ENCODE peak calls at places on chromosomes 12 and 14, in ten cellular contexts. One of them, this sample, is unnamed.

GRCh38 chr14:92122351-92122677 is 545 bp downstream of the CPSF2 start:
- DNase-seq in HL-60: no peak
- DNase-seq in Peyer's patch: no peak
- DNase-seq in fibroblast of lung: peak
- DNase-seq in lung: no peak
- DNase-seq in cardiac muscle cell: peak
- DNase-seq in gastrocnemius medialis: no peak
- DNase-seq in OCI-LY7: peak
- DNase-seq in BE2C: peak
- DNase-seq in astrocyte of the spinal cord: peak
- DNase-seq in this sample: no peak

GRCh38 chr12:85527192-85527591 is 247.2 kb downstream of the ALX1 start:
- DNase-seq in HL-60: no peak
- DNase-seq in Peyer's patch: no peak
- DNase-seq in fibroblast of lung: no peak
- DNase-seq in lung: no peak
- DNase-seq in cardiac muscle cell: no peak
- DNase-seq in gastrocnemius medialis: no peak
- DNase-seq in OCI-LY7: peak
- DNase-seq in BE2C: no peak
- DNase-seq in astrocyte of the spinal cord: no peak
- DNase-seq in this sample: no peak

GRCh38 chr12:112665971-112666370 is 125.6 kb upstream of the RPH3A start:
- DNase-seq in HL-60: no peak
- DNase-seq in Peyer's patch: no peak
- DNase-seq in fibroblast of lung: no peak
- DNase-seq in lung: no peak
- DNase-seq in cardiac muscle cell: no peak
- DNase-seq in gastrocnemius medialis: no peak
- DNase-seq in OCI-LY7: no peak
- DNase-seq in BE2C: no peak
- DNase-seq in astrocyte of the spinal cord: no peak
- DNase-seq in this sample: no peak

GRCh38 chr12:112555621-112556233 is 137.0 kb downstream of the PTPN11 start:
- DNase-seq in HL-60: no peak
- DNase-seq in Peyer's patch: no peak
- DNase-seq in fibroblast of lung: no peak
- DNase-seq in lung: no peak
- DNase-seq in cardiac muscle cell: no peak
- DNase-seq in gastrocnemius medialis: no peak
- DNase-seq in OCI-LY7: no peak
- DNase-seq in BE2C: no peak
- DNase-seq in astrocyte of the spinal cord: no peak
- DNase-seq in this sample: no peak

GRCh38 chr12:9392842-9393241 is 184.6 kb upstream of the PZP start:
- DNase-seq in HL-60: no peak
- DNase-seq in Peyer's patch: no peak
- DNase-seq in fibroblast of lung: no peak
- DNase-seq in lung: no peak
- DNase-seq in cardiac muscle cell: no peak
- DNase-seq in gastrocnemius medialis: no peak
- DNase-seq in OCI-LY7: no peak
- DNase-seq in BE2C: no peak
- DNase-seq in astrocyte of the spinal cord: no peak
- DNase-seq in this sample: no peak

GRCh38 chr12:10223208-10223607 is 10.5 kb downstream of the GABARAPL1 start:
- DNase-seq in HL-60: no peak
- DNase-seq in Peyer's patch: no peak
- DNase-seq in fibroblast of lung: no peak
- DNase-seq in lung: no peak
- DNase-seq in cardiac muscle cell: no peak
- DNase-seq in gastrocnemius medialis: no peak
- DNase-seq in OCI-LY7: no peak
- DNase-seq in BE2C: no peak
- DNase-seq in astrocyte of the spinal cord: no peak
- DNase-seq in this sample: no peak

GRCh38 chr12:113044516-113044915 is 12.0 kb upstream of the DTX1 start:
- DNase-seq in HL-60: no peak
- DNase-seq in Peyer's patch: no peak
- DNase-seq in fibroblast of lung: no peak
- DNase-seq in lung: no peak
- DNase-seq in cardiac muscle cell: no peak
- DNase-seq in gastrocnemius medialis: no peak
- DNase-seq in OCI-LY7: no peak
- DNase-seq in BE2C: no peak
- DNase-seq in astrocyte of the spinal cord: no peak
- DNase-seq in this sample: no peak

GRCh38 chr12:67517181-67517887 is 131.2 kb upstream of the DYRK2 start:
- DNase-seq in HL-60: no peak
- DNase-seq in Peyer's patch: no peak
- DNase-seq in fibroblast of lung: peak
- DNase-seq in lung: no peak
- DNase-seq in cardiac muscle cell: peak
- DNase-seq in gastrocnemius medialis: no peak
- DNase-seq in OCI-LY7: no peak
- DNase-seq in BE2C: no peak
- DNase-seq in astrocyte of the spinal cord: peak
- DNase-seq in this sample: no peak

GRCh38 chr12:102740157-102741032 is 176.6 kb downstream of the PAH start:
- DNase-seq in HL-60: no peak
- DNase-seq in Peyer's patch: no peak
- DNase-seq in fibroblast of lung: peak
- DNase-seq in lung: no peak
- DNase-seq in cardiac muscle cell: peak
- DNase-seq in gastrocnemius medialis: no peak
- DNase-seq in OCI-LY7: peak
- DNase-seq in BE2C: no peak
- DNase-seq in astrocyte of the spinal cord: peak
- DNase-seq in this sample: peak

GRCh38 chr14:104895786-104896642 is 28.7 kb upstream of the PLD4 start:
- DNase-seq in HL-60: peak
- DNase-seq in Peyer's patch: peak
- DNase-seq in fibroblast of lung: no peak
- DNase-seq in lung: peak
- DNase-seq in cardiac muscle cell: no peak
- DNase-seq in gastrocnemius medialis: no peak
- DNase-seq in OCI-LY7: no peak
- DNase-seq in BE2C: peak
- DNase-seq in astrocyte of the spinal cord: no peak
- DNase-seq in this sample: no peak

GRCh38 chr14:52835122-52835903 is 43.9 kb upstream of the GNPNAT1 start:
- DNase-seq in HL-60: no peak
- DNase-seq in Peyer's patch: no peak
- DNase-seq in fibroblast of lung: peak
- DNase-seq in lung: peak
- DNase-seq in cardiac muscle cell: peak
- DNase-seq in gastrocnemius medialis: no peak
- DNase-seq in OCI-LY7: no peak
- DNase-seq in BE2C: peak
- DNase-seq in astrocyte of the spinal cord: peak
- DNase-seq in this sample: no peak

GRCh38 chr12:56126732-56127239 is 1.3 kb upstream of the ESYT1 start:
- DNase-seq in HL-60: peak
- DNase-seq in Peyer's patch: no peak
- DNase-seq in fibroblast of lung: no peak
- DNase-seq in lung: no peak
- DNase-seq in cardiac muscle cell: no peak
- DNase-seq in gastrocnemius medialis: no peak
- DNase-seq in OCI-LY7: peak
- DNase-seq in BE2C: no peak
- DNase-seq in astrocyte of the spinal cord: no peak
- DNase-seq in this sample: no peak

GRCh38 chr14:55847766-55848165 is 267.8 kb downstream of the KTN1 start:
- DNase-seq in HL-60: no peak
- DNase-seq in Peyer's patch: no peak
- DNase-seq in fibroblast of lung: peak
- DNase-seq in lung: no peak
- DNase-seq in cardiac muscle cell: peak
- DNase-seq in gastrocnemius medialis: no peak
- DNase-seq in OCI-LY7: no peak
- DNase-seq in BE2C: no peak
- DNase-seq in astrocyte of the spinal cord: peak
- DNase-seq in this sample: peak

GRCh38 chr14:24171422-24172260 is at the start of gene REC8:
- DNase-seq in HL-60: no peak
- DNase-seq in Peyer's patch: peak
- DNase-seq in fibroblast of lung: peak
- DNase-seq in lung: peak
- DNase-seq in cardiac muscle cell: peak
- DNase-seq in gastrocnemius medialis: peak
- DNase-seq in OCI-LY7: no peak
- DNase-seq in BE2C: peak
- DNase-seq in astrocyte of the spinal cord: peak
- DNase-seq in this sample: no peak

GRCh38 chr12:3250576-3250975 is 173.4 kb downstream of the TSPAN9 start:
- DNase-seq in HL-60: no peak
- DNase-seq in Peyer's patch: no peak
- DNase-seq in fibroblast of lung: no peak
- DNase-seq in lung: no peak
- DNase-seq in cardiac muscle cell: no peak
- DNase-seq in gastrocnemius medialis: peak
- DNase-seq in OCI-LY7: no peak
- DNase-seq in BE2C: no peak
- DNase-seq in astrocyte of the spinal cord: no peak
- DNase-seq in this sample: no peak
- H3K4me3 ChIP-seq in HL-60: no peak
- H3K4me3 ChIP-seq in Peyer's patch: no peak
- H3K4me3 ChIP-seq in fibroblast of lung: no peak
- H3K4me3 ChIP-seq in lung: no peak
- H3K4me3 ChIP-seq in cardiac muscle cell: no peak
- H3K4me3 ChIP-seq in gastrocnemius medialis: no peak
- H3K4me3 ChIP-seq in OCI-LY7: no peak
- H3K4me3 ChIP-seq in BE2C: no peak
- H3K4me3 ChIP-seq in astrocyte of the spinal cord: no peak
- H3K4me3 ChIP-seq in this sample: no peak

DNA sequence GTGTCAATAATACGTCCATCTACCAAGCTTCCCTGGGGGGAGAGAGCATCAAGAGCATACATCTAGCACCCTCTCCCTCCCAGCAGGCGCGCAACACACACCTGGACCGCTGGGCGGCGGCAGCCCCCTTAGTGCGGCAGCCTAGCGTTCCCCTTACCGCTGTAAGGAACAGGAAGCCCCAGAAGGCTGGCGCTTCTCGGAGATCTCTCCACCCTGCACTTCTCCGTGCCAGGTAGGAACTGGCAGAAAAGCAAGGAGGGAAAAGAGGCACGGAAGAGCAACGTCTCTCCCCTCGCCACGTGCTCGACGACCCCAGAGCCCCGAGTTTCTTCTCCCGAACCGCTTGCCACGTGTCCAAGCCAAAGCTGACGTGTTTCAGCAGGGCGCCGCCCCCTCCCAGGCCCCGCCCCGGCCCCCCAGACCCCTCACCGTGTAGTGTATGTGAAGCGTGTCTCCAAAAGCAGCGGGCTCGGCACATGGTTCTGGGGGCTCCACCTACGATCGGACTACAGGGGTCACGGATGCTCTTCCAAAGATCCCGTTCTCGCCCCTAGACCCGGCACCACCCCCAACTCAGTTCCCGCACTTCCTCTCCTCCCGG is 575 bp downstream of the FKBP11 start:
- DNase-seq in HL-60: no peak
- DNase-seq in Peyer's patch: peak
- DNase-seq in fibroblast of lung: peak
- DNase-seq in lung: peak
- DNase-seq in cardiac muscle cell: peak
- DNase-seq in gastrocnemius medialis: no peak
- DNase-seq in OCI-LY7: peak
- DNase-seq in BE2C: peak
- DNase-seq in astrocyte of the spinal cord: peak
- DNase-seq in this sample: no peak
- TF ChIP-seq CTCF in HL-60: no peak
- TF ChIP-seq CTCF in Peyer's patch: peak
- TF ChIP-seq CTCF in fibroblast of lung: peak
- TF ChIP-seq CTCF in lung: peak
- TF ChIP-seq CTCF in cardiac muscle cell: peak
- TF ChIP-seq CTCF in gastrocnemius medialis: peak
- TF ChIP-seq CTCF in OCI-LY7: peak
- TF ChIP-seq CTCF in BE2C: peak
- TF ChIP-seq CTCF in astrocyte of the spinal cord: peak
- TF ChIP-seq CTCF in this sample: peak

GRCh38 chr12:109089683-109090082 is 3.6 kb downstream of the ALKBH2 start:
- DNase-seq in HL-60: no peak
- DNase-seq in Peyer's patch: no peak
- DNase-seq in fibroblast of lung: no peak
- DNase-seq in lung: no peak
- DNase-seq in cardiac muscle cell: no peak
- DNase-seq in gastrocnemius medialis: no peak
- DNase-seq in OCI-LY7: no peak
- DNase-seq in BE2C: no peak
- DNase-seq in astrocyte of the spinal cord: no peak
- DNase-seq in this sample: no peak

GRCh38 chr12:109085590-109085989 is 7.7 kb downstream of the ALKBH2 start:
- DNase-seq in HL-60: no peak
- DNase-seq in Peyer's patch: no peak
- DNase-seq in fibroblast of lung: no peak
- DNase-seq in lung: no peak
- DNase-seq in cardiac muscle cell: no peak
- DNase-seq in gastrocnemius medialis: no peak
- DNase-seq in OCI-LY7: no peak
- DNase-seq in BE2C: no peak
- DNase-seq in astrocyte of the spinal cord: no peak
- DNase-seq in this sample: no peak

GRCh38 chr12:109088818-109089217 is 4.5 kb downstream of the ALKBH2 start:
- DNase-seq in HL-60: no peak
- DNase-seq in Peyer's patch: no peak
- DNase-seq in fibroblast of lung: no peak
- DNase-seq in lung: no peak
- DNase-seq in cardiac muscle cell: peak
- DNase-seq in gastrocnemius medialis: no peak
- DNase-seq in OCI-LY7: no peak
- DNase-seq in BE2C: no peak
- DNase-seq in astrocyte of the spinal cord: peak
- DNase-seq in this sample: no peak

GRCh38 chr12:109084425-109084824 is 8.8 kb downstream of the ALKBH2 start:
- DNase-seq in HL-60: no peak
- DNase-seq in Peyer's patch: no peak
- DNase-seq in fibroblast of lung: no peak
- DNase-seq in lung: no peak
- DNase-seq in cardiac muscle cell: no peak
- DNase-seq in gastrocnemius medialis: no peak
- DNase-seq in OCI-LY7: no peak
- DNase-seq in BE2C: no peak
- DNase-seq in astrocyte of the spinal cord: no peak
- DNase-seq in this sample: no peak

GRCh38 chr12:109087250-109087649 is 6.0 kb downstream of the ALKBH2 start:
- DNase-seq in HL-60: no peak
- DNase-seq in Peyer's patch: peak
- DNase-seq in fibroblast of lung: no peak
- DNase-seq in lung: no peak
- DNase-seq in cardiac muscle cell: no peak
- DNase-seq in gastrocnemius medialis: no peak
- DNase-seq in OCI-LY7: no peak
- DNase-seq in BE2C: no peak
- DNase-seq in astrocyte of the spinal cord: no peak
- DNase-seq in this sample: no peak
- H3K4me3 ChIP-seq in HL-60: no peak
- H3K4me3 ChIP-seq in Peyer's patch: no peak
- H3K4me3 ChIP-seq in fibroblast of lung: no peak
- H3K4me3 ChIP-seq in lung: no peak
- H3K4me3 ChIP-seq in cardiac muscle cell: no peak
- H3K4me3 ChIP-seq in gastrocnemius medialis: no peak
- H3K4me3 ChIP-seq in OCI-LY7: no peak
- H3K4me3 ChIP-seq in BE2C: no peak
- H3K4me3 ChIP-seq in astrocyte of the spinal cord: no peak
- H3K4me3 ChIP-seq in this sample: no peak

GRCh38 chr12:78210494-78210860 is 379.8 kb downstream of the NAV3 start:
- DNase-seq in HL-60: no peak
- DNase-seq in Peyer's patch: no peak
- DNase-seq in fibroblast of lung: peak
- DNase-seq in lung: no peak
- DNase-seq in cardiac muscle cell: no peak
- DNase-seq in gastrocnemius medialis: no peak
- DNase-seq in OCI-LY7: no peak
- DNase-seq in BE2C: no peak
- DNase-seq in astrocyte of the spinal cord: peak
- DNase-seq in this sample: no peak
- TF ChIP-seq CTCF in HL-60: no peak
- TF ChIP-seq CTCF in Peyer's patch: no peak
- TF ChIP-seq CTCF in fibroblast of lung: no peak
- TF ChIP-seq CTCF in lung: no peak
- TF ChIP-seq CTCF in cardiac muscle cell: no peak
- TF ChIP-seq CTCF in gastrocnemius medialis: no peak
- TF ChIP-seq CTCF in OCI-LY7: no peak
- TF ChIP-seq CTCF in BE2C: no peak
- TF ChIP-seq CTCF in astrocyte of the spinal cord: no peak
- TF ChIP-seq CTCF in this sample: no peak

This sample was measured in HFF-Myc.